ENCODE peak calls at places on chromosomes 5 and 9, in seven cellular contexts. O, S, H, Z, F, Y and X are unnamed samples.

GRCh38 chr5:151449836-151450235 is 2.4 kb downstream of the SLC36A1 start:
- DNase-seq in O (no peak), S (no peak), H (no peak), Z (no peak), F (no peak), Y (no peak), X (no peak)

GRCh38 chr9:87167161-87167560 is 219.9 kb upstream of the GAS1 start:
- DNase-seq in O (no peak), S (no peak), H (no peak), Z (no peak), F (no peak), Y (no peak), X (no peak)

GRCh38 chr5:124157320-124157719 is 589.1 kb downstream of the ZNF608 start:
- DNase-seq in O (no peak), S (no peak), H (no peak), Z (no peak), F (no peak), Y (no peak), X (no peak)

GRCh38 chr9:127884427-127884911 is 7.0 kb upstream of the AK1 start:
- DNase-seq in O (no peak), S (peak), H (peak), Z (no peak), F (no peak), Y (peak), X (no peak)

GRCh38 chr5:1101991-1102713 is 9.7 kb downstream of the SLC12A7 start:
- DNase-seq in O (no peak), S (no peak), H (peak), Z (no peak), F (no peak), Y (no peak), X (no peak)

GRCh38 chr5:157740211-157740610 is 3.3 kb upstream of the LSM11 start:
- DNase-seq in O (no peak), S (no peak), H (no peak), Z (no peak), F (no peak), Y (no peak), X (no peak)

GRCh38 chr9:21334969-21335632 is at the start of gene KLHL9:
- DNase-seq in O (peak), S (peak), H (peak), Z (peak), F (peak), Y (peak), X (peak)

GRCh38 chr5:128644863-128645262 is 106.8 kb upstream of the FBN2 start:
- DNase-seq in O (no peak), S (no peak), H (no peak), Z (no peak), F (no peak), Y (no peak), X (no peak)

GRCh38 chr9:117745598-117745997 is 41.4 kb downstream of the TLR4 start:
- DNase-seq in O (no peak), S (no peak), H (no peak), Z (no peak), F (no peak), Y (no peak), X (no peak)

GRCh38 chr5:14305045-14305444 is 161.9 kb downstream of the TRIO start:
- DNase-seq in O (no peak), S (no peak), H (no peak), Z (peak), F (no peak), Y (no peak), X (no peak)

GRCh38 chr5:43294226-43294625 is 19.0 kb downstream of the HMGCS1 start:
- DNase-seq in O (no peak), S (no peak), H (no peak), Z (no peak), F (no peak), Y (no peak), X (no peak)

GRCh38 chr9:110714314-110714713 is 45.7 kb downstream of the MUSK start:
- DNase-seq in O (no peak), S (no peak), H (no peak), Z (no peak), F (no peak), Y (no peak), X (no peak)

GRCh38 chr9:104879555-104880318 is 48.2 kb downstream of the ABCA1 start:
- DNase-seq in O (no peak), S (no peak), H (no peak), Z (no peak), F (no peak), Y (no peak), X (no peak)

GRCh38 chr5:157046041-157046440 is 12.9 kb downstream of the HAVCR1 start:
- DNase-seq in O (no peak), S (no peak), H (peak), Z (no peak), F (no peak), Y (peak), X (no peak)

GRCh38 chr5:56006094-56006493 is 11.3 kb upstream of the IL6ST start:
- DNase-seq in O (no peak), S (no peak), H (no peak), Z (no peak), F (no peak), Y (no peak), X (no peak)

GRCh38 chr5:74334434-74335364 is 305.8 kb downstream of the ENC1 start:
- DNase-seq in O (no peak), S (no peak), H (no peak), Z (no peak), F (no peak), Y (no peak), X (no peak)

GRCh38 chr9:95268681-95269080 is 48.8 kb downstream of the FANCC start:
- DNase-seq in O (no peak), S (no peak), H (no peak), Z (no peak), F (no peak), Y (peak), X (no peak)

GRCh38 chr9:88805217-88805943 is 185.9 kb upstream of the S1PR3 start:
- DNase-seq in O (no peak), S (no peak), H (no peak), Z (no peak), F (no peak), Y (no peak), X (no peak)

GRCh38 chr9:124257070-124257864 is 482 bp upstream of the NEK6 start:
- DNase-seq in O (no peak), S (no peak), H (peak), Z (no peak), F (no peak), Y (no peak), X (no peak)

GRCh38 chr5:21644032-21644431 is 1209.1 kb downstream of the CDH12 start:
- DNase-seq in O (no peak), S (no peak), H (no peak), Z (no peak), F (no peak), Y (no peak), X (no peak)

GRCh38 chr5:171783051-171783450 is 2.6 kb upstream of the SMIM23 start:
- DNase-seq in O (no peak), S (no peak), H (no peak), Z (no peak), F (no peak), Y (no peak), X (no peak)

GRCh38 chr5:13640270-13640669 is 304.2 kb downstream of the DNAH5 start:
- DNase-seq in O (no peak), S (no peak), H (no peak), Z (no peak), F (no peak), Y (no peak), X (no peak)

GRCh38 chr5:16704945-16705344 is 88.1 kb upstream of the RETREG1 start:
- DNase-seq in O (no peak), S (no peak), H (no peak), Z (no peak), F (no peak), Y (no peak), X (no peak)

GRCh38 chr5:19986036-19986619 is 1.9 kb downstream of the CDH18 start:
- DNase-seq in O (no peak), S (no peak), H (no peak), Z (no peak), F (no peak), Y (no peak), X (no peak)

GRCh38 chr5:168425997-168426863 is 60.0 kb upstream of the RARS1 start:
- DNase-seq in O (no peak), S (no peak), H (no peak), Z (no peak), F (no peak), Y (no peak), X (no peak)

GRCh38 chr9:89877051-89878002 is 272.5 kb downstream of the GADD45G start:
- DNase-seq in O (no peak), S (peak), H (no peak), Z (no peak), F (no peak), Y (no peak), X (peak)

GRCh38 chr9:17462869-17463464 is 115.9 kb upstream of the SH3GL2 start:
- DNase-seq in O (no peak), S (peak), H (no peak), Z (peak), F (no peak), Y (no peak), X (no peak)